ENCODE peak calls at places on chromosomes 3 and 15, in nine cellular contexts. H is activated CD8-positive, alpha-beta memory T cell treated with anti-CD3 and anti-CD28 coated beads for 24 hours; O is transverse colon; R is AG04450; C is mesenchymal stem cell; V is NCI-H1092; Q is activated CD4-positive, alpha-beta T cell treated with anti-CD3 and anti-CD28 coated beads for 48 hours; K is A549; D is tibial nerve. S is an unnamed sample.
A peak's percentile ranks its signal among the peaks of the same experiment; 100 is the strongest.

GRCh38 chr15:91307561-91307960 is 207.5 kb downstream of the SV2B start:
- DNase-seq in H (no peak), O (no peak), R (no peak), C (no peak), V (no peak), Q (no peak), K (no peak), D (no peak), S (no peak)

GRCh38 chr3:127697531-127698240 is 24.9 kb downstream of the ABTB1 start:
- DNase-seq in H (peak; percentile 68), O (peak; percentile 62), R (peak; percentile 72), C (peak; percentile 84), V (peak; percentile 88), Q (peak; percentile 71), K (peak; percentile 71), D (peak; percentile 79), S (peak; percentile 73)

GRCh38 chr15:80211976-80212375 is 40.0 kb downstream of the CTXND1 start:
- DNase-seq in H (no peak), O (no peak), R (no peak), C (no peak), V (no peak), Q (no peak), K (no peak), D (no peak), S (no peak)

GRCh38 chr15:63942486-63943365 is 103.6 kb downstream of the DAPK2 start:
- DNase-seq in H (peak; percentile 41), O (no peak), R (no peak), C (no peak), V (no peak), Q (no peak), K (no peak), D (no peak), S (no peak)

GRCh38 chr3:57080171-57080570 is 19.7 kb downstream of the SPATA12 start:
- DNase-seq in H (no peak), O (no peak), R (no peak), C (no peak), V (no peak), Q (no peak), K (no peak), D (no peak), S (no peak)

GRCh38 chr3:30770387-30770786 is 124.1 kb downstream of the GADL1 start:
- DNase-seq in H (no peak), O (peak; percentile 15), R (peak; percentile 32), C (peak; percentile 91), V (no peak), Q (no peak), K (peak; percentile 66), D (peak; percentile 44), S (no peak)

GRCh38 chr3:160735801-160736200 is 20.2 kb upstream of the PPM1L start:
- DNase-seq in H (no peak), O (no peak), R (no peak), C (no peak), V (peak; percentile 90), Q (no peak), K (no peak), D (no peak), S (no peak)

GRCh38 chr3:174125267-174125844 is 727.8 kb downstream of the NLGN1 start:
- DNase-seq in H (no peak), O (no peak), R (peak; percentile 15), C (peak; percentile 50), V (peak; percentile 18), Q (no peak), K (no peak), D (no peak), S (no peak)

GRCh38 chr15:66907826-66908502 is 157.4 kb upstream of the SMAD3 start:
- DNase-seq in H (no peak), O (peak; percentile 42), R (no peak), C (no peak), V (no peak), Q (no peak), K (no peak), D (peak; percentile 40), S (no peak)

S was measured in omental fat pad.